ENCODE peak calls at places on chromosomes 13 and 19, in five cellular contexts. L is uterus, M is WERI-Rb-1, I is A673, D is endodermal cell. N is an unnamed sample. For H3K36me3, the result is how much of the 10 kb centered on the place peaks cover.

GRCh38 chr19:5147074-5147970 is 178.4 kb downstream of the KDM4B start:
- DNase-seq in M (no peak), I (no peak), L (no peak), D (no peak), N (peak)

GRCh38 chr13:82407321-82407720 is 1475.0 kb downstream of the SLITRK1 start:
- DNase-seq in I (no peak), L (no peak), D (no peak), M (no peak), N (no peak)

GRCh38 chr13:28411859-28412353 is 83.0 kb downstream of the FLT1 start:
- DNase-seq in L (no peak), M (no peak), D (no peak), I (no peak), N (no peak)

GRCh38 chr19:42553292-42554045 is 25.2 kb upstream of the CEACAM1 start:
- DNase-seq in L (no peak), I (no peak), D (no peak), M (no peak), N (no peak)

GRCh38 chr19:4061178-4061682 is 5.5 kb downstream of the ZBTB7A start:
- DNase-seq in L (peak), I (no peak), D (no peak), M (no peak), N (peak)

GRCh38 chr13:31742102-31742695 is 2.9 kb downstream of the RXFP2 start:
- DNase-seq in M (peak), I (peak), L (peak), D (peak), N (peak)

GRCh38 chr19:4557971-4558941 is 1.2 kb downstream of the SEMA6B start:
- DNase-seq in D (peak), L (peak), I (peak), M (no peak), N (peak)

GRCh38 chr13:28568286-28568685 is 73.4 kb upstream of the FLT1 start:
- DNase-seq in L (peak), D (no peak), M (no peak), I (peak), N (no peak)

GRCh38 chr13:34044660-34045080 is 226.7 kb downstream of the RFC3 start:
- DNase-seq in D (no peak), M (no peak), I (no peak), L (no peak), N (no peak)

GRCh38 chr19:40663712-40664692 is 26.4 kb downstream of the NUMBL start:
- DNase-seq in M (peak), D (no peak), L (peak), I (no peak), N (no peak)

GRCh38 chr13:30107536-30108136 is 199.7 kb downstream of the KATNAL1 start:
- DNase-seq in I (no peak), D (no peak), L (no peak), M (no peak), N (no peak)

GRCh38 chr19:294819-295686 is 3.9 kb upstream of the PLPP2 start:
- DNase-seq in M (peak), L (no peak), I (peak), D (peak), N (peak)

GRCh38 chr19:55115446-55116065 is 1.9 kb downstream of the PPP1R12C start:
- DNase-seq in D (no peak), L (peak), I (no peak), M (no peak), N (peak)

GRCh38 chr13:56755181-56755580 is 385.5 kb upstream of the PRR20A start:
- DNase-seq in L (no peak), M (no peak), D (peak), I (peak), N (no peak)

GRCh38 chr19:56091066-56091490 is 30.0 kb downstream of the ZNF787 start:
- DNase-seq in D (no peak), L (no peak), I (peak), M (no peak), N (no peak)

GRCh38 chr19:7176792-7177191 is 107.3 kb downstream of the ZNF557 start:
- DNase-seq in D (no peak), I (no peak), L (no peak), M (no peak), N (no peak)

GRCh38 chr13:98869408-98870090 is 108.3 kb downstream of the DOCK9 start:
- DNase-seq in M (no peak), I (no peak), D (no peak), L (no peak), N (no peak)

GRCh38 chr19:44003461-44004134 is 841 bp downstream of the ZNF230 start:
- DNase-seq in D (peak), I (no peak), M (no peak), L (no peak), N (peak)

GRCh38 chr13:29369060-29369743 is 226.3 kb downstream of the SLC7A1 start:
- DNase-seq in D (peak), I (peak), L (no peak), M (no peak), N (no peak)

GRCh38 chr13:86567119-86567518 is 767.9 kb upstream of the SLITRK6 start:
- DNase-seq in L (no peak), D (peak), I (no peak), M (no peak), N (peak)

GRCh38 chr19:48386981-48387380 is 4.4 kb downstream of the KDELR1 start:
- DNase-seq in I (no peak), D (no peak), M (no peak), L (no peak), N (no peak)
- H3K36me3 ChIP-seq in I (half or more), D (half or more), M (half or more), L (under half), N (under half)

GRCh38 chr19:1505012-1505411 is 7.8 kb downstream of the ADAMTSL5 start:
- DNase-seq in I (no peak), M (no peak), D (no peak), L (no peak), N (no peak)
- H3K36me3 ChIP-seq in I (under half), M (under half), D (under half), L (under half), N (under half)

GRCh38 chr19:18311495-18311894 is 11.4 kb downstream of the LSM4 start:
- DNase-seq in L (no peak), M (no peak), I (no peak), D (no peak), N (no peak)
- H3K36me3 ChIP-seq in L (under half), M (half or more), I (under half), D (half or more), N (under half)

GRCh38 chr13:51758691-51759090 is 45.3 kb downstream of the DHRS12 start:
- DNase-seq in D (no peak), L (no peak), M (no peak), I (no peak), N (no peak)
- H3K36me3 ChIP-seq in D (under half), L (under half), M (under half), I (half or more), N (under half)

GRCh38 chr19:29640231-29640630 is 25.0 kb upstream of the PLEKHF1 start:
- DNase-seq in L (no peak), M (no peak), I (no peak), D (no peak), N (no peak)

GRCh38 chr19:29635963-29636362 is 29.3 kb upstream of the PLEKHF1 start:
- DNase-seq in I (no peak), L (no peak), D (no peak), M (no peak), N (peak)

GRCh38 chr19:29636553-29637325 is 28.5 kb upstream of the PLEKHF1 start:
- DNase-seq in M (no peak), L (no peak), D (no peak), I (no peak), N (peak)

GRCh38 chr19:29641597-29641996 is 23.7 kb upstream of the PLEKHF1 start:
- DNase-seq in L (no peak), I (no peak), D (no peak), M (no peak), N (no peak)

GRCh38 chr19:29639086-29639485 is 26.2 kb upstream of the PLEKHF1 start:
- DNase-seq in M (no peak), I (no peak), D (no peak), L (no peak), N (no peak)
- H3K36me3 ChIP-seq in M (under half), I (under half), D (under half), L (under half), N (under half)

DNA sequence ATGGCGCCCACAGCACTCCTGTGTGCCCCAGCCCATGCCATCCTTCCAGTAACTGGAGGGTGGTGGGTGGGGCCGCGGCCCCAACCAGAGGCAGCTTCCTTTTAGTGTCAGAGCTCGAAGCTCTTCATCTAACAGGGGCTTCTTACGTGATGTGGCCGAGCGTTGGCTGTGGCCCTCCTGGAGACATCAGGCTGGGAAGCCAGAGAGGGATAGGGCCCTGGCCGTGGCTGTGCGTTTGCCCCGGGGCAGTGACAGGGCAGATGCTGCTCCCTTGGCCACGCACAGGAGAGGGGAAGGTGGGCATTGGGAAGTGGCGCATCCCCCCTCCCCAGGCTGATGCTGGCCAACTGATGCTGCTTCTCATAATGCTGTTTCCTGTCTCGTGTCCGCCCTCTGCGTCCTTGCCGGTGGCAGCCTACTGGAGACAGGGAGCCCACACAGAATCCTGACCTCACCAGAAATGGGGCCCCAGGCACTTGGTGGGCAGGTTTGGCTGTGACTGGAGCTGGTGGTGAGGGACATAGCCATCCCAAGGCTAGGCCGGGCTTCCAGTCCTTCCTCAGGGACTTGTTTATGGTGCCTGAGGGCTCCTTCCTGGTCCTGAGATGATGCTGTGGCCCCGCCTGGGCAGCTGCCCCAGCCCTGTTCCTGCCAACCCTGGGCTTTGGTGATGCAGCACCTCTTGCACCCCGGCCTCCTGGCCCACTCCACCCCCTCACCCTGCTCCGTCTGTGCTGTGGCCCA is 34.3 kb downstream of the ATP4B start:
- DNase-seq in D (no peak), L (no peak), I (peak), M (no peak), N (no peak)
- H3K36me3 ChIP-seq in D (half or more), L (under half), I (under half), M (half or more), N (under half)

DNA sequence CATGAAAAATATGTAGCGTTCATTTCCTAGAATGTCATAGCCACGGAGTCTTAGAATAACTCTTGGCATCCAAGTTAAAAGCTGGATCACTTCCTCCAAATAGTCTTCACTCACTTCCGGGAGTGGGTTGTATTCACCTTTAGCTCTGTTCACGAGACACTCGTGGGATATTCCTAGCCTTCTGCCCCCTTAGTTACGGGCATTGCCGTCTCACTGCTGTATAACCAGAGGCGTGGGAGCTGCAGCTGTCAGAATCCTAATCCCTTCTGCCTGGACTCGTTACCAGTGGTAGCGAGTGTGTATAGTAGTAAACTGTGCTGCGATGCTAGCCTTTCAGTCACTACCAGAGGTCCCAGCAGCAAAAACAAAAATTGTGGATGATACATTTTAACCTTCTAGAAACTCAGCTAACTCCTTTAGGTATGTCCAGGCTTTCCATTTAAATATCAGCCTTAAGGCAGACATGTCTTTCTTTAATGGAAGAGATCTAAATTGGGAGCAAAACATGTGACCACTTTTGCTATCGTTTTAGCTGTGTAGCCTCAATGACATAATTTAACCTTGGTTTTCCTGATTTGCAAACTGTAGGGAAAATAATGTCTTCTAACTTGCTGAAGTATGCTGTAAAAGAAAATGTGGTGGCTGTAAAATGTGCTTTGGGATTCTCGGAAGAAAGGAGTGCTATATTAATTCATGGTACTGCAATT is 34.1 kb downstream of the ERCC5 start:
- DNase-seq in L (no peak), D (no peak), M (no peak), I (no peak), N (no peak)
- H3K36me3 ChIP-seq in L (under half), D (under half), M (under half), I (under half), N (under half)

GRCh38 chr19:16594131-16594586 is 21.9 kb upstream of the SLC35E1 start:
- DNase-seq in M (no peak), L (no peak), I (no peak), D (no peak), N (no peak)
- H3K36me3 ChIP-seq in M (under half), L (under half), I (under half), D (under half), N (under half)

GRCh38 chr13:110312669-110313031 is 5.6 kb downstream of the COL4A2 start:
- DNase-seq in M (no peak), D (peak), L (peak), I (no peak), N (no peak)

GRCh38 chr13:110317093-110317492 is 10.0 kb downstream of the COL4A2 start:
- DNase-seq in M (no peak), I (no peak), L (no peak), D (peak), N (no peak)

GRCh38 chr13:110311721-110312668 is 4.9 kb downstream of the COL4A2 start:
- DNase-seq in D (peak), I (no peak), M (no peak), L (peak), N (no peak)

GRCh38 chr13:110316196-110316595 is 9.1 kb downstream of the COL4A2 start:
- DNase-seq in M (no peak), L (no peak), I (no peak), D (peak), N (peak)

GRCh38 chr13:110314516-110315245 is 7.6 kb downstream of the COL4A2 start:
- DNase-seq in I (no peak), M (no peak), L (no peak), D (peak), N (peak)
- H3K36me3 ChIP-seq in I (under half), M (under half), L (under half), D (half or more), N (under half)